ENCODE peak calls at places on chromosomes 4 and X, in seven cellular contexts. E, I, J, D, P, W and U are unnamed samples.

GRCh38 chr4:181618896-181619295 is 624.3 kb upstream of the TENM3 start:
- DNase-seq in W (no peak), E (no peak), I (no peak), J (no peak), P (no peak), D (no peak), U (no peak)

GRCh38 chr4:10180603-10180926 is 64.0 kb upstream of the WDR1 start:
- DNase-seq in J (no peak), I (no peak), W (no peak), E (no peak), D (no peak), P (no peak), U (no peak)

GRCh38 chr4:100289980-100290379 is 99.7 kb upstream of the DDIT4L start:
- DNase-seq in E (no peak), I (no peak), D (no peak), W (no peak), J (no peak), P (no peak), U (no peak)

GRCh38 chr4:3784469-3785291 is 18.5 kb downstream of the ADRA2C start:
- DNase-seq in J (no peak), I (no peak), D (no peak), W (peak), E (no peak), P (no peak), U (no peak)

GRCh38 chr4:178966644-178967043 is 1524.4 kb upstream of the AGA start:
- DNase-seq in E (no peak), J (no peak), W (no peak), I (no peak), D (no peak), P (no peak), U (no peak)

GRCh38 chr4:133759428-133759827 is 442.2 kb downstream of the PABPC4L start:
- DNase-seq in D (no peak), I (no peak), J (no peak), W (no peak), E (no peak), P (no peak), U (no peak)

GRCh38 chrX:42524374-42524773 is 253.6 kb downstream of the PPP1R2C start:
- DNase-seq in D (peak), P (no peak), E (no peak), I (no peak), J (no peak), W (no peak), U (no peak)

GRCh38 chr4:152919826-152920225 is 16.3 kb upstream of the FHDC1 start:
- DNase-seq in J (no peak), P (no peak), W (no peak), D (no peak), E (no peak), I (no peak), U (no peak)

GRCh38 chr4:120902925-120903324 is 19.6 kb downstream of the PRDM5 start:
- DNase-seq in D (no peak), I (no peak), P (no peak), J (no peak), W (no peak), E (peak), U (no peak)